ENCODE peak calls at places on chromosomes 12 and 14, in ten cellular contexts. X is OCI-LY7; P is activated CD4-positive, alpha-beta T cell treated with anti-CD3 and anti-CD28 coated beads, Interleukin-2, amount 50 U/mL, for 48 hours; A is progenitor cell of endocrine pancreas; Z is T-helper 1 cell; Q is cardiac fibroblast; N is ecto neural progenitor cell; C is HuH-7.5; H is DMS153; G is lower lobe of right lung. S is an unnamed sample.

GRCh38 chr12:105330938-105331804 is 680 bp downstream of the C12orf75 start:
- DNase-seq in P (peak), G (no peak), X (peak), Q (no peak), N (peak), A (peak), C (peak), Z (peak), H (no peak), S (no peak)

GRCh38 chr14:89576132-89576923 is 159.3 kb upstream of the FOXN3 start:
- DNase-seq in Z (no peak), X (no peak), Q (no peak), N (no peak), H (peak), G (no peak), P (no peak), A (no peak), C (no peak), S (no peak)

GRCh38 chr12:26017484-26018211 is 59.2 kb downstream of the RASSF8 start:
- DNase-seq in N (peak), A (no peak), C (peak), P (no peak), X (peak), H (no peak), G (no peak), Z (no peak), Q (peak), S (no peak)

GRCh38 chr12:52155048-52155868 is 36.6 kb downstream of the KRT80 start:
- DNase-seq in Z (peak), G (no peak), N (no peak), P (no peak), A (no peak), X (no peak), H (peak), C (no peak), Q (peak), S (no peak)

GRCh38 chr14:78340250-78340649 is 170.1 kb downstream of the NRXN3 start:
- DNase-seq in Q (no peak), G (no peak), N (no peak), X (no peak), Z (no peak), C (no peak), H (no peak), A (no peak), P (no peak), S (no peak)

GRCh38 chr12:113232787-113233585 is 11.7 kb downstream of the TPCN1 start:
- DNase-seq in H (peak), N (no peak), G (peak), Q (no peak), X (peak), P (peak), A (no peak), Z (peak), C (no peak), S (peak)

GRCh38 chr14:68574906-68575305 is 218.0 kb downstream of the ZFP36L1 start:
- DNase-seq in C (no peak), Q (peak), Z (no peak), H (no peak), G (no peak), N (no peak), A (no peak), X (no peak), P (no peak), S (no peak)

GRCh38 chr14:99619873-99620834 is 16.1 kb upstream of the CCDC85C start:
- DNase-seq in H (no peak), Z (no peak), A (no peak), P (no peak), X (no peak), C (no peak), N (no peak), G (no peak), Q (peak), S (no peak)

GRCh38 chr14:25048170-25049126 is 1.5 kb downstream of the STXBP6 start:
- DNase-seq in P (no peak), N (no peak), X (no peak), H (no peak), C (no peak), Q (peak), Z (no peak), G (no peak), A (no peak), S (no peak)

GRCh38 chr14:36518031-36518585 is 1.9 kb downstream of the NKX2-1 start:
- DNase-seq in Q (no peak), X (no peak), H (no peak), C (no peak), A (no peak), P (no peak), N (peak), Z (no peak), G (no peak), S (no peak)

GRCh38 chr12:115103884-115104883 is 420.2 kb upstream of the TBX3 start:
- DNase-seq in Z (no peak), Q (peak), H (no peak), C (no peak), N (no peak), G (no peak), A (no peak), P (no peak), X (no peak), S (no peak)

GRCh38 chr12:27973487-27973890 is 956 bp upstream of the PTHLH start:
- DNase-seq in G (no peak), Z (no peak), Q (no peak), A (no peak), X (no peak), H (no peak), N (no peak), C (peak), P (no peak), S (no peak)

GRCh38 chr12:120903382-120903817 is 758 bp downstream of the SPPL3 start:
- DNase-seq in P (peak), C (no peak), Q (peak), X (peak), G (peak), Z (peak), H (peak), N (peak), A (peak), S (no peak)

GRCh38 chr12:5432011-5432400 is at the start of gene NTF3:
- DNase-seq in P (no peak), C (peak), N (peak), A (peak), Z (no peak), G (no peak), H (no peak), X (peak), Q (peak), S (no peak)

GRCh38 chr12:562634-563033 is 100.6 kb downstream of the NINJ2 start:
- DNase-seq in N (no peak), Q (no peak), A (no peak), X (no peak), C (no peak), Z (no peak), H (no peak), G (no peak), P (no peak), S (no peak)

GRCh38 chr12:76345569-76345968 is 2.6 kb downstream of the BBS10 start:
- DNase-seq in X (no peak), G (no peak), H (no peak), P (no peak), Q (no peak), A (no peak), Z (no peak), N (no peak), C (no peak), S (no peak)

GRCh38 chr14:96808619-96809405 is 11.6 kb downstream of the VRK1 start:
- DNase-seq in Q (no peak), H (no peak), N (no peak), C (no peak), A (no peak), Z (no peak), X (no peak), P (no peak), G (no peak), S (no peak)

GRCh38 chr14:39426605-39427004 is 5.6 kb downstream of the FBXO33 start:
- DNase-seq in G (no peak), A (no peak), H (peak), N (no peak), Z (no peak), Q (peak), P (no peak), C (no peak), X (peak), S (no peak)

GRCh38 chr14:91298576-91298975 is 54.1 kb upstream of the GPR68 start:
- DNase-seq in Q (no peak), A (no peak), H (no peak), G (peak), N (no peak), C (no peak), Z (no peak), P (no peak), X (no peak), S (no peak)

GRCh38 chr12:73863541-73863940 is 674.1 kb upstream of the ATXN7L3B start:
- DNase-seq in A (no peak), Z (no peak), N (no peak), H (no peak), Q (peak), C (no peak), G (no peak), P (no peak), X (no peak), S (no peak)

GRCh38 chr14:71324767-71325272 is 417.6 kb downstream of the PCNX1 start:
- DNase-seq in C (no peak), N (no peak), Z (peak), G (no peak), H (no peak), A (no peak), Q (peak), P (peak), X (peak), S (no peak)

GRCh38 chr14:21525995-21526671 is at the start of gene SALL2:
- DNase-seq in Z (peak), A (peak), G (peak), N (peak), P (peak), Q (peak), X (peak), C (peak), H (peak), S (no peak)

GRCh38 chr12:87820524-87821194 is 208.5 kb downstream of the C12orf50 start:
- DNase-seq in C (no peak), Z (no peak), P (no peak), Q (peak), N (no peak), H (no peak), X (no peak), A (no peak), G (no peak), S (no peak)

GRCh38 chr14:93107383-93107782 is 8.3 kb downstream of the ITPK1 start:
- DNase-seq in H (no peak), C (no peak), X (no peak), P (no peak), N (no peak), A (no peak), G (no peak), Q (no peak), Z (no peak), S (no peak)

GRCh38 chr14:23423657-23424056 is 11.8 kb downstream of the MYH7 start:
- DNase-seq in Z (no peak), Q (no peak), A (no peak), G (no peak), C (no peak), P (no peak), N (no peak), H (no peak), X (no peak), S (no peak)

GRCh38 chr14:20907214-20907613 is 16.0 kb downstream of the RNASE3 start:
- DNase-seq in A (no peak), Q (no peak), X (no peak), N (no peak), C (no peak), H (no peak), P (no peak), Z (no peak), G (no peak), S (no peak)

GRCh38 chr12:116955382-116956021 is 44.8 kb downstream of the FBXW8 start:
- DNase-seq in A (no peak), Q (peak), N (no peak), G (peak), Z (peak), C (peak), P (no peak), X (peak), H (peak), S (no peak)

GRCh38 chr14:64663174-64663573 is 41.0 kb upstream of the PLEKHG3 start:
- DNase-seq in P (no peak), G (no peak), X (no peak), Q (no peak), N (no peak), C (no peak), H (no peak), Z (no peak), A (no peak), S (no peak)

GRCh38 chr12:28574746-28575592 is 384.7 kb downstream of the CCDC91 start:
- DNase-seq in C (no peak), G (no peak), P (no peak), X (no peak), Q (no peak), A (no peak), N (no peak), Z (no peak), H (no peak), S (no peak)

GRCh38 chr12:88432536-88433462 is 147.5 kb downstream of the KITLG start:
- DNase-seq in N (no peak), C (no peak), G (no peak), X (no peak), H (no peak), Q (peak), Z (no peak), A (no peak), P (no peak), S (no peak)

GRCh38 chr12:19177754-19178153 is 48.2 kb downstream of the PLEKHA5 start:
- DNase-seq in A (no peak), Z (no peak), X (no peak), G (no peak), Q (no peak), H (no peak), P (no peak), N (no peak), C (no peak), S (no peak)

GRCh38 chr14:36513451-36514277 is 6.4 kb downstream of the NKX2-1 start:
- DNase-seq in Q (no peak), X (no peak), P (no peak), C (no peak), G (peak), A (no peak), Z (no peak), N (peak), H (peak), S (no peak)

GRCh38 chr12:72574138-72574537 is 302.0 kb downstream of the TRHDE start:
- DNase-seq in A (no peak), C (no peak), Q (no peak), G (no peak), H (peak), P (no peak), X (no peak), Z (no peak), N (no peak), S (no peak)

GRCh38 chr12:51938744-51939143 is 12.8 kb upstream of the ACVR1B start:
- DNase-seq in G (no peak), A (no peak), H (no peak), Z (no peak), N (no peak), Q (no peak), C (no peak), X (no peak), P (no peak), S (no peak)

GRCh38 chr12:30197392-30198047 is 413.8 kb upstream of the TMTC1 start:
- DNase-seq in G (no peak), Q (peak), N (no peak), C (no peak), P (no peak), X (no peak), H (peak), A (no peak), Z (no peak), S (no peak)

GRCh38 chr14:75561013-75561432 is 17.4 kb upstream of the FLVCR2 start:
- DNase-seq in G (peak), A (peak), P (peak), Z (peak), N (peak), H (peak), Q (peak), X (peak), C (peak), S (no peak)

GRCh38 chr12:107748472-107748871 is 12.5 kb downstream of the PRDM4 start:
- DNase-seq in P (no peak), X (no peak), H (no peak), G (no peak), A (no peak), C (no peak), N (no peak), Q (peak), Z (no peak), S (no peak)

S was measured in SIG-M5.